ENCODE peak calls at places on chromosomes 7 and 10, in nine cellular contexts. E, W, T, U, G, S, R, Z and I are unnamed samples.

GRCh38 chr10:87658383-87658795 is 1.3 kb upstream of the PAPSS2 start:
- DNase-seq in U (no peak), W (no peak), Z (no peak), G (no peak), S (no peak), T (no peak), R (no peak), E (no peak), I (no peak)

GRCh38 chr10:21146446-21146789 is 249.3 kb upstream of the NEBL start:
- DNase-seq in U (no peak), T (no peak), Z (no peak), S (no peak), G (no peak), W (no peak), E (no peak), R (no peak), I (no peak)

GRCh38 chr10:75269605-75270004 is 33.8 kb upstream of the COMTD1 start:
- DNase-seq in T (no peak), S (no peak), G (no peak), R (no peak), Z (no peak), E (no peak), U (no peak), W (no peak), I (peak)

GRCh38 chr7:128103498-128104108 is 72.4 kb upstream of the LRRC4 start:
- DNase-seq in S (no peak), W (peak), Z (no peak), E (peak), G (peak), R (no peak), U (peak), T (no peak), I (no peak)

GRCh38 chr7:134422646-134423045 is 36.3 kb downstream of the AKR1B1 start:
- DNase-seq in U (no peak), Z (no peak), R (no peak), T (no peak), S (no peak), E (no peak), W (no peak), G (no peak), I (no peak)

GRCh38 chr7:20797174-20798080 is 10.7 kb upstream of the SP8 start:
- DNase-seq in T (no peak), E (no peak), S (peak), Z (no peak), W (no peak), G (no peak), U (peak), R (no peak), I (peak)

GRCh38 chr10:3978762-3979161 is 193.8 kb upstream of the KLF6 start:
- DNase-seq in W (no peak), S (no peak), G (no peak), U (no peak), Z (no peak), T (no peak), R (no peak), E (no peak), I (no peak)

GRCh38 chr7:40815512-40815911 is 680.7 kb downstream of the SUGCT start:
- DNase-seq in T (no peak), G (peak), U (peak), Z (no peak), E (peak), R (no peak), W (no peak), S (no peak), I (no peak)

GRCh38 chr10:6320320-6321010 is 117.7 kb downstream of the PFKFB3 start:
- DNase-seq in W (peak), S (no peak), G (no peak), T (no peak), E (no peak), U (no peak), R (no peak), Z (no peak), I (no peak)

GRCh38 chr7:1825877-1826741 is 156.0 kb downstream of the ELFN1 start:
- DNase-seq in E (no peak), W (no peak), Z (no peak), R (no peak), S (no peak), U (no peak), T (no peak), G (no peak), I (no peak)

GRCh38 chr7:17136156-17136555 is 162.3 kb upstream of the AHR start:
- DNase-seq in R (no peak), G (no peak), Z (no peak), W (no peak), E (no peak), S (no peak), T (no peak), U (no peak), I (no peak)

GRCh38 chr7:157339777-157340677 is 3.2 kb downstream of the DNAJB6 start:
- DNase-seq in G (peak), U (peak), R (peak), Z (peak), W (peak), T (peak), E (peak), S (peak), I (peak)

GRCh38 chr10:13865758-13866491 is 279.2 kb downstream of the PRPF18 start:
- DNase-seq in U (peak), S (no peak), T (no peak), R (no peak), E (peak), W (no peak), G (peak), Z (no peak), I (no peak)

GRCh38 chr7:39978252-39978934 is 28.3 kb downstream of the CDK13 start:
- DNase-seq in S (no peak), E (no peak), Z (no peak), W (no peak), U (no peak), T (no peak), R (no peak), G (no peak), I (no peak)

GRCh38 chr10:117170244-117170643 is 27.0 kb upstream of the KCNK18 start:
- DNase-seq in T (no peak), G (no peak), U (no peak), S (no peak), R (no peak), Z (no peak), W (no peak), E (no peak), I (no peak)

GRCh38 chr10:66604195-66604594 is 321.6 kb upstream of the LRRTM3 start:
- DNase-seq in U (no peak), S (no peak), R (no peak), Z (no peak), T (no peak), W (no peak), G (no peak), E (no peak), I (no peak)

GRCh38 chr7:79093421-79093820 is 360.0 kb downstream of the MAGI2 start:
- DNase-seq in U (no peak), S (no peak), G (no peak), W (no peak), R (no peak), Z (no peak), T (no peak), E (no peak), I (no peak)

GRCh38 chr10:76242956-76243355 is 811.5 kb downstream of the LRMDA start:
- DNase-seq in U (no peak), Z (no peak), T (no peak), R (no peak), G (no peak), W (no peak), E (no peak), S (no peak), I (no peak)

GRCh38 chr10:660413-660979 is 29.0 kb downstream of the DIP2C start:
- DNase-seq in S (no peak), E (no peak), R (no peak), U (no peak), Z (no peak), G (no peak), W (no peak), T (no peak), I (peak)

GRCh38 chr7:64889686-64890162 is 13.3 kb upstream of the ZNF273 start:
- DNase-seq in T (no peak), R (no peak), U (no peak), Z (no peak), S (no peak), E (no peak), G (no peak), W (peak), I (no peak)

GRCh38 chr10:16156681-16157080 is 280.1 kb upstream of the PTER start:
- DNase-seq in Z (no peak), U (no peak), W (no peak), G (no peak), E (no peak), S (no peak), T (no peak), R (no peak), I (no peak)

GRCh38 chr7:45890902-45891461 is 2.7 kb downstream of the IGFBP1 start:
- DNase-seq in T (no peak), R (no peak), S (no peak), G (peak), Z (no peak), W (peak), U (peak), E (peak), I (peak)

GRCh38 chr7:55127622-55128081 is 108.8 kb downstream of the EGFR start:
- DNase-seq in S (no peak), U (peak), G (peak), R (no peak), Z (no peak), W (no peak), T (no peak), E (no peak), I (no peak)

GRCh38 chr10:59807629-59808620 is 54.7 kb upstream of the MRLN start:
- DNase-seq in Z (no peak), S (no peak), R (no peak), E (no peak), W (no peak), U (no peak), T (no peak), G (no peak), I (no peak)

GRCh38 chr10:84224411-84225028 is 824 bp downstream of the LRIT2 start:
- DNase-seq in R (no peak), W (no peak), U (peak), S (no peak), T (no peak), G (no peak), Z (no peak), E (no peak), I (no peak)